ENCODE peak calls at places on chromosome 18, in nine cellular contexts. G is nephron progenitor cell; V is CD4-positive, alpha-beta memory T cell; T is ovary; I is HCT116; J is NCI-H460; H is skeletal muscle cell; E is Kasumi-1; X is NCI-H187. C is an unnamed sample.

GRCh38 chr18:46720092-46720491 is 36.8 kb downstream of the ST8SIA5 start:
- DNase-seq in G (no peak), V (no peak), T (no peak), I (no peak), J (no peak), H (no peak), E (no peak), X (no peak), C (no peak)

GRCh38 chr18:43115076-43116035 is at the start of gene RIT2:
- DNase-seq in G (no peak), V (no peak), T (no peak), I (no peak), J (no peak), H (no peak), E (no peak), X (no peak), C (no peak)

GRCh38 chr18:13725566-13726227 is 661 bp downstream of the FAM210A start:
- DNase-seq in G (no peak), V (no peak), T (no peak), I (no peak), J (no peak), H (no peak), E (peak; percentile 49), X (no peak), C (no peak)

GRCh38 chr18:47191956-47192355 is 15.8 kb upstream of the IER3IP1 start:
- DNase-seq in G (no peak), V (no peak), T (no peak), I (no peak), J (no peak), H (peak; percentile 18), E (no peak), X (no peak), C (no peak)

GRCh38 chr18:24027156-24027555 is 12.6 kb downstream of the TTC39C start:
- DNase-seq in G (no peak), V (no peak), T (peak; percentile 82), I (no peak), J (no peak), H (peak; percentile 78), E (peak; percentile 72), X (no peak), C (no peak)

GRCh38 chr18:44733069-44733753 is 52.5 kb downstream of the SETBP1 start:
- DNase-seq in G (no peak), V (no peak), T (no peak), I (no peak), J (peak; percentile 11), H (peak; percentile 78), E (peak; percentile 37), X (no peak), C (no peak)

GRCh38 chr18:62505669-62506494 is 16.9 kb upstream of the ZCCHC2 start:
- DNase-seq in G (no peak), V (peak; percentile 46), T (no peak), I (no peak), J (no peak), H (no peak), E (peak; percentile 50), X (no peak), C (no peak)

GRCh38 chr18:61322265-61322873 is 10.9 kb upstream of the CDH20 start:
- DNase-seq in G (peak; percentile 86), V (no peak), T (peak; percentile 21), I (peak; percentile 27), J (peak; percentile 27), H (no peak), E (peak; percentile 84), X (peak; percentile 25), C (peak; percentile 42)

GRCh38 chr18:36454848-36455458 is 157.4 kb downstream of the FHOD3 start:
- DNase-seq in G (no peak), V (no peak), T (no peak), I (no peak), J (no peak), H (no peak), E (no peak), X (no peak), C (no peak)

GRCh38 chr18:77405096-77405495 is 155.4 kb downstream of the GALR1 start:
- DNase-seq in G (no peak), V (no peak), T (no peak), I (no peak), J (no peak), H (no peak), E (no peak), X (no peak), C (no peak)

GRCh38 chr18:66873899-66874298 is 270.0 kb upstream of the CDH19 start:
- DNase-seq in G (no peak), V (no peak), T (no peak), I (no peak), J (no peak), H (no peak), E (no peak), X (no peak), C (no peak)

GRCh38 chr18:44737623-44738022 is 56.9 kb downstream of the SETBP1 start:
- DNase-seq in G (no peak), V (no peak), T (peak; percentile 46), I (no peak), J (no peak), H (no peak), E (no peak), X (no peak), C (no peak)

GRCh38 chr18:22174341-22175148 is 5.2 kb downstream of the GATA6 start:
- DNase-seq in G (no peak), V (no peak), T (peak; percentile 38), I (no peak), J (no peak), H (no peak), E (no peak), X (no peak), C (no peak)

GRCh38 chr18:79493801-79494211 is 98.1 kb downstream of the NFATC1 start:
- DNase-seq in G (no peak), V (no peak), T (peak; percentile 15), I (no peak), J (no peak), H (no peak), E (no peak), X (no peak), C (no peak)

GRCh38 chr18:24600076-24600654 is 139.7 kb downstream of the HRH4 start:
- DNase-seq in G (peak; percentile 25), V (peak; percentile 4), T (peak; percentile 29), I (peak; percentile 27), J (peak; percentile 31), H (peak; percentile 16), E (peak; percentile 60), X (peak; percentile 59), C (peak; percentile 57)